ENCODE peak calls at places on chromosomes 2 and 18, in five cellular contexts. Q, H, J, A and C are unnamed samples.
A peak's percentile ranks its signal among the peaks of the same experiment; 100 is the strongest.

GRCh38 chr2:150267651-150268415 is 219.6 kb downstream of the RND3 start:
- DNase-seq in Q (no peak), H (no peak), J (no peak), A (no peak), C (no peak)

GRCh38 chr18:7746106-7746505 is 179.0 kb downstream of the PTPRM start:
- DNase-seq in Q (no peak), H (no peak), J (no peak), A (no peak), C (no peak)

GRCh38 chr2:196131949-196132925 is 39.1 kb downstream of the STK17B start:
- DNase-seq in Q (peak; percentile 43), H (peak; percentile 68), J (peak; percentile 42), A (no peak), C (no peak)

GRCh38 chr2:2663401-2664036 is 332.4 kb upstream of the MYT1L start:
- DNase-seq in Q (peak; percentile 53), H (no peak), J (peak; percentile 24), A (no peak), C (no peak)

GRCh38 chr2:127398239-127398590 is 10.4 kb upstream of the MAP3K2 start:
- DNase-seq in Q (peak; percentile 93), H (no peak), J (peak; percentile 98), A (peak; percentile 91), C (peak; percentile 79)

GRCh38 chr18:31072175-31072574 is 29.6 kb upstream of the DSC3 start:
- DNase-seq in Q (no peak), H (no peak), J (no peak), A (no peak), C (no peak)

GRCh38 chr2:219627105-219628100 is at the start of gene SLC4A3:
- DNase-seq in Q (peak; percentile 36), H (no peak), J (peak; percentile 67), A (peak; percentile 76), C (peak; percentile 61)

GRCh38 chr2:232779465-232779864 is 3.1 kb upstream of the KCNJ13 start:
- DNase-seq in Q (no peak), H (no peak), J (no peak), A (peak; percentile 5), C (no peak)

GRCh38 chr2:229921101-229921891 is 513 bp downstream of the TRIP12 start:
- DNase-seq in Q (peak; percentile 42), H (peak; percentile 92), J (peak; percentile 85), A (peak; percentile 78), C (peak; percentile 34)

GRCh38 chr2:24272907-24273306 is 87.4 kb downstream of the ITSN2 start:
- DNase-seq in Q (no peak), H (no peak), J (no peak), A (no peak), C (no peak)

GRCh38 chr2:118669639-118670038 is 177.8 kb downstream of the EN1 start:
- DNase-seq in Q (no peak), H (no peak), J (peak; percentile 34), A (no peak), C (no peak)

GRCh38 chr2:192140236-192140839 is 54.4 kb downstream of the TMEFF2 start:
- DNase-seq in Q (peak; percentile 56), H (no peak), J (no peak), A (no peak), C (no peak)

GRCh38 chr2:64876137-64876647 is 113.0 kb upstream of the SLC1A4 start:
- DNase-seq in Q (peak; percentile 90), H (no peak), J (peak; percentile 93), A (peak; percentile 81), C (no peak)

GRCh38 chr2:109377976-109378375 is 235.8 kb downstream of the SEPTIN10 start:
- DNase-seq in Q (no peak), H (no peak), J (no peak), A (no peak), C (peak; percentile 42)

GRCh38 chr18:37663446-37663845 is 97.8 kb upstream of the CELF4 start:
- DNase-seq in Q (no peak), H (no peak), J (no peak), A (no peak), C (no peak)

GRCh38 chr18:47075098-47075883 is 39.9 kb upstream of the ELOA2 start:
- DNase-seq in Q (peak; percentile 22), H (no peak), J (no peak), A (peak; percentile 28), C (no peak)

GRCh38 chr2:174442546-174443510 is 44.0 kb downstream of the GPR155 start:
- DNase-seq in Q (peak; percentile 88), H (no peak), J (peak; percentile 83), A (peak; percentile 31), C (no peak)

GRCh38 chr2:179751184-179751809 is 110.1 kb downstream of the ZNF385B start:
- DNase-seq in Q (peak; percentile 14), H (peak; percentile 60), J (peak; percentile 57), A (peak; percentile 15), C (no peak)

GRCh38 chr2:71668326-71669057 is 215.1 kb downstream of the DYSF start:
- DNase-seq in Q (no peak), H (no peak), J (no peak), A (no peak), C (peak; percentile 19)

GRCh38 chr2:51290725-51291124 is 258.8 kb upstream of the NRXN1 start:
- DNase-seq in Q (peak; percentile 75), H (no peak), J (no peak), A (no peak), C (no peak)

GRCh38 chr18:11121426-11121825 is 27.9 kb downstream of the PIEZO2 start:
- DNase-seq in Q (peak; percentile 35), H (no peak), J (no peak), A (no peak), C (no peak)

GRCh38 chr2:170361359-170361936 is 183.5 kb downstream of the MYO3B start:
- DNase-seq in Q (peak; percentile 38), H (peak; percentile 76), J (peak; percentile 58), A (peak; percentile 63), C (no peak)

GRCh38 chr18:58862851-58863538 is 1.7 kb upstream of the ZNF532 start:
- DNase-seq in Q (peak; percentile 69), H (peak; percentile 70), J (peak; percentile 78), A (peak; percentile 45), C (no peak)

GRCh38 chr18:58862404-58862803 is 2.3 kb upstream of the ZNF532 start:
- DNase-seq in Q (no peak), H (no peak), J (no peak), A (no peak), C (no peak)

GRCh38 chr18:58861353-58861752 is 3.3 kb upstream of the ZNF532 start:
- DNase-seq in Q (no peak), H (no peak), J (peak; percentile 16), A (no peak), C (no peak)

GRCh38 chr18:58860747-58861224 is 3.9 kb upstream of the ZNF532 start:
- DNase-seq in Q (no peak), H (no peak), J (peak; percentile 45), A (no peak), C (no peak)

DNA sequence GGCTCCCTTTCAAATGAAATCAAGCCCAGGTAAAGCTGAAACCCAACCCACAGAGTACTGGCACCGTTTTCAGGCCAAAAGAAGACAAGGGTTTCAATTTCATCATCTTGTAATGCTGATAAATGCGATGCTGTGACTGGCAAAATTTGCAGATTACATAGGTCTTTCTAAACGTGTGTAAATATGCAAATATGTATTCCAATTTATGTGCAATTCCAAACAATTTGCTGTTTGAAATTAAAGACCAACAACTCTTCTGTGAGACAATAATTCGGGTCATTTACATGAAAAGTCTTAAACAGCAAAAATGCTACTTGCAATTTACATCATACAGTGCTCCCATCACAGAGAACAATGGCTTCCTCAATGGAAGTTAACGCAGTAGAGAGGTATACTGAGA is 2.8 kb upstream of the ZNF532 start:
- DNase-seq in Q (no peak), H (no peak), J (no peak), A (no peak), C (no peak)
- H3K4me1 ChIP-seq in Q (peaks cover 20% of the 10 kb centered on the region), H (peaks cover 23% of the 10 kb centered on the region), J (peaks cover 87% of the 10 kb centered on the region), A (peaks cover 61% of the 10 kb centered on the region), C (peaks cover 10% of the 10 kb centered on the region)

DNA sequence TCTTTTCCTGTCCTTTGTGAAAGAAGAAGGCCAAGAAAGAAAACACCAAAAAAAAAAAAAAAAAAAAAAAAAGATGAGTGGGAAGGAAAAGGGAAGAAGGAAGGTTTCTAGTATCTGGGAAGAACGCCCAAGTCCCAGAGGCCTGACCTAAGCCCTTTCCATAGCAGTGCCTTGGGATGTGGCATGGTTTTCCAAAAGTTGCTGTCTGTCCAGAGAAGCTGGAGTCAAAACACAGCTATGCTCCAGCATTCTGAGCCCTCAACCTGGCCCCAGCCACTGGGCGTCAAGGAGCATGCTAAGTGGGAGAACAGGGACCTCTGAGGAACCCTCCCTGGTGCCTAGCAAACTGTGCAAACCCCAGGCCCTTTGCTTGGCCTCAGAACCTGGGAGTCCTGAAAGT is 123.5 kb downstream of the INHBB start:
- DNase-seq in Q (no peak), H (no peak), J (peak; percentile 55), A (no peak), C (no peak)
- H3K27ac ChIP-seq in Q (peak overlapping the region; percentile 93), H (no peak overlapping the region), J (peak overlapping the region; percentile 99), A (peak overlapping the region; percentile 92), C (peak overlapping the region; percentile 91)

GRCh38 chr2:46850742-46851141 is 64.9 kb downstream of the MCFD2 start:
- DNase-seq in Q (peak; percentile 99), H (no peak), J (peak; percentile 78), A (peak; percentile 47), C (no peak)

GRCh38 chr2:46847726-46848421 is 67.7 kb downstream of the MCFD2 start:
- DNase-seq in Q (peak; percentile 83), H (no peak), J (peak; percentile 92), A (peak; percentile 41), C (no peak)

GRCh38 chr2:46848446-46848845 is 67.2 kb downstream of the MCFD2 start:
- DNase-seq in Q (peak; percentile 62), H (peak; percentile 59), J (peak; percentile 50), A (no peak), C (no peak)

GRCh38 chr2:46849080-46849715 is 66.4 kb downstream of the MCFD2 start:
- DNase-seq in Q (peak; percentile 87), H (no peak), J (peak; percentile 41), A (peak; percentile 58), C (no peak)

GRCh38 chr2:46849741-46850474 is 65.7 kb downstream of the MCFD2 start:
- DNase-seq in Q (peak; percentile 98), H (no peak), J (peak; percentile 27), A (peak; percentile 47), C (no peak)
- H3K4me1 ChIP-seq in Q (peaks cover 51% of the 10 kb centered on the region), H (peaks cover 10% of the 10 kb centered on the region), J (peaks cover 81% of the 10 kb centered on the region), A (peaks cover 52% of the 10 kb centered on the region), C (peaks cover 53% of the 10 kb centered on the region)

DNA sequence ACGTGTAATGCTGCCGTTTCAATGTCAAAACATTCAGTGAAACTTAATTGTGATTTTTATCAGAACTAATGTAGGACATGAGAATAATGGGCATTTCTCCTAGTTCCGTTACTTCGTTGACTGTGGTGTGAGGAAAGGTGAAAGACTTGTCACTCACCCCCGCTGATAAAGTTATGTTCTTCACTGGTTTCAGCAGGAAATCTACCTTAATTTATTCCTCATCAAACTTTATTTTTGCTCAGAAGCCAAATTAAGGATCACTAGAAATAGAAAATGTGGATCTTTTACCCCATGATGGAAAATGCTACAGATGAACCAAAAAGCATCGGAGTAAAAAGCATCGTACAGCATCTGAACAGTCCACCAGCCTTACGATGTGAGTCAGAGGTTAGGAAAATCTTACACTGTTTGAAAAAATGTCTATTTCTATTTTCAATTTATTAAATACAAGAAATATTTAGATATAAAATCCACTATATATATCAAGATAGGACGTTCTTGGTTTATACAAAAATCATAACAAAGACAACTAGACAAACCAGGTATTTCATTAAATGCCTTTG is 1.0 kb upstream of the ROCK1 start:
- DNase-seq in Q (peak; percentile 25), H (no peak), J (peak; percentile 76), A (no peak), C (no peak)
- H3K27ac ChIP-seq in Q (peak overlapping the region; percentile 94), H (no peak overlapping the region), J (peak overlapping the region; percentile 94), A (peak overlapping the region; percentile 73), C (peak overlapping the region; percentile 98)